ENCODE peak calls at places on chromosomes 2 and 18, in ten cellular contexts. One of them, this sample, is unnamed.
A peak's percentile ranks its signal among the peaks of the same experiment; 100 is the strongest.

GRCh38 chr18:46899274-46899948 is 17.9 kb downstream of the PIAS2 start:
- DNase-seq in cardiac muscle cell: no peak
- DNase-seq in ovary: no peak
- DNase-seq in brain microvascular endothelial cell: no peak
- DNase-seq in heart right ventricle: no peak
- DNase-seq in sigmoid colon: no peak
- DNase-seq in left ventricle myocardium inferior: no peak
- DNase-seq in hepatocyte: no peak
- DNase-seq in tibial artery: no peak
- DNase-seq in BJ: no peak
- DNase-seq in this sample: no peak

GRCh38 chr2:197548582-197548981 is 32.7 kb downstream of the MOB4 start:
- DNase-seq in cardiac muscle cell: no peak
- DNase-seq in ovary: no peak
- DNase-seq in brain microvascular endothelial cell: no peak
- DNase-seq in heart right ventricle: no peak
- DNase-seq in sigmoid colon: no peak
- DNase-seq in left ventricle myocardium inferior: no peak
- DNase-seq in hepatocyte: no peak
- DNase-seq in tibial artery: no peak
- DNase-seq in BJ: no peak
- DNase-seq in this sample: no peak

GRCh38 chr2:55115795-55116597 is 65.7 kb upstream of the RTN4 start:
- DNase-seq in cardiac muscle cell: peak; percentile 74
- DNase-seq in ovary: no peak
- DNase-seq in brain microvascular endothelial cell: peak; percentile 54
- DNase-seq in heart right ventricle: no peak
- DNase-seq in sigmoid colon: no peak
- DNase-seq in left ventricle myocardium inferior: no peak
- DNase-seq in hepatocyte: no peak
- DNase-seq in tibial artery: no peak
- DNase-seq in BJ: no peak
- DNase-seq in this sample: peak; percentile 34

GRCh38 chr2:240205348-240205747 is 64.9 kb upstream of the OTOS start:
- DNase-seq in cardiac muscle cell: peak; percentile 14
- DNase-seq in ovary: no peak
- DNase-seq in brain microvascular endothelial cell: peak; percentile 59
- DNase-seq in heart right ventricle: no peak
- DNase-seq in sigmoid colon: peak; percentile 46
- DNase-seq in left ventricle myocardium inferior: no peak
- DNase-seq in hepatocyte: no peak
- DNase-seq in tibial artery: peak; percentile 13
- DNase-seq in BJ: no peak
- DNase-seq in this sample: peak; percentile 85

GRCh38 chr2:44044281-44044720 is 48.5 kb upstream of the LRPPRC start:
- DNase-seq in cardiac muscle cell: peak; percentile 86
- DNase-seq in ovary: peak; percentile 80
- DNase-seq in brain microvascular endothelial cell: peak; percentile 72
- DNase-seq in heart right ventricle: peak; percentile 78
- DNase-seq in sigmoid colon: peak; percentile 87
- DNase-seq in left ventricle myocardium inferior: peak; percentile 52
- DNase-seq in hepatocyte: peak; percentile 92
- DNase-seq in tibial artery: peak; percentile 91
- DNase-seq in BJ: peak; percentile 9
- DNase-seq in this sample: peak; percentile 43

GRCh38 chr2:30759481-30759880 is 47.8 kb downstream of the CAPN13 start:
- DNase-seq in cardiac muscle cell: no peak
- DNase-seq in ovary: no peak
- DNase-seq in brain microvascular endothelial cell: no peak
- DNase-seq in heart right ventricle: no peak
- DNase-seq in sigmoid colon: peak; percentile 39
- DNase-seq in left ventricle myocardium inferior: no peak
- DNase-seq in hepatocyte: no peak
- DNase-seq in tibial artery: no peak
- DNase-seq in BJ: no peak
- DNase-seq in this sample: no peak

GRCh38 chr18:61127714-61128485 is 205.3 kb upstream of the CDH20 start:
- DNase-seq in cardiac muscle cell: no peak
- DNase-seq in ovary: no peak
- DNase-seq in brain microvascular endothelial cell: no peak
- DNase-seq in heart right ventricle: no peak
- DNase-seq in sigmoid colon: no peak
- DNase-seq in left ventricle myocardium inferior: no peak
- DNase-seq in hepatocyte: no peak
- DNase-seq in tibial artery: no peak
- DNase-seq in BJ: no peak
- DNase-seq in this sample: no peak

GRCh38 chr2:53896864-53897263 is 37.1 kb upstream of the GPR75 start:
- DNase-seq in cardiac muscle cell: peak; percentile 28
- DNase-seq in ovary: no peak
- DNase-seq in brain microvascular endothelial cell: peak; percentile 13
- DNase-seq in heart right ventricle: no peak
- DNase-seq in sigmoid colon: no peak
- DNase-seq in left ventricle myocardium inferior: no peak
- DNase-seq in hepatocyte: peak; percentile 41
- DNase-seq in tibial artery: no peak
- DNase-seq in BJ: no peak
- DNase-seq in this sample: peak; percentile 37

GRCh38 chr2:235614176-235614860 is 120.5 kb downstream of the AGAP1 start:
- DNase-seq in cardiac muscle cell: peak; percentile 33
- DNase-seq in ovary: no peak
- DNase-seq in brain microvascular endothelial cell: no peak
- DNase-seq in heart right ventricle: no peak
- DNase-seq in sigmoid colon: no peak
- DNase-seq in left ventricle myocardium inferior: no peak
- DNase-seq in hepatocyte: no peak
- DNase-seq in tibial artery: no peak
- DNase-seq in BJ: no peak
- DNase-seq in this sample: no peak

GRCh38 chr2:31522742-31523141 is 58.0 kb downstream of the SRD5A2 start:
- DNase-seq in cardiac muscle cell: no peak
- DNase-seq in ovary: no peak
- DNase-seq in brain microvascular endothelial cell: no peak
- DNase-seq in heart right ventricle: no peak
- DNase-seq in sigmoid colon: no peak
- DNase-seq in left ventricle myocardium inferior: no peak
- DNase-seq in hepatocyte: no peak
- DNase-seq in tibial artery: no peak
- DNase-seq in BJ: peak; percentile 46
- DNase-seq in this sample: no peak

DNA sequence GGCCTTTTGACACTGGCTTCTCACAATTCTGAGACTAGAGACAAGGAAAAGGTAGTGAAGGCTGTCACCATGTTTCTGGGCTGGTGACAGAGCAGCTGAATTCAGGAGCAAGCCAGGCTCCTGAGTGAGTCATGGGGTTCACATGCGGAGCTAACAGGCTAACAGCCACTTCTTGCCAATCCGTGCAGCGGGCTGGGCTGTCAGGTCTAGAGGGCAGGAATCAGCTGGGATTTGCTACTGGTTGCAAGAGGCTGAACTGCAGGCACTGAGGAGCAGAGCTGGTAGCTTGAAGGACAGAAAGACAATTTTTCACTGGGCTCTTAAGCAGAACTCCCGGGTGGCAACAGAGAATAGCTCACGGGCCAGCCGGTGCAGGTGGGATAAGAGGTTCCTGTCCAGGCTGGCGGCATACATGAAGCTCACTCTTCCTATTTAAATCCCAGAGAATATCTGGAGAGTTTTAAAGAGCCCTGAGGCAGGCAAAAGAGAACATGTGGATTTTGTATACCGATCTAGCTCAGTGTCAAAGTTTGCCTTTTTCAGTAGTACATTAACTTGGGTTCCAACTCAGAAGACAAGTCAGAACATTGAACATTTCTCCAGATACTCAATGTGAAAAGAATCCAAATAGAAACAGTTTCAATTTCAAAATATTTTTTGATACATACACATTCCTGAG is 1.2 kb downstream of the NCKAP5 start:
- DNase-seq in cardiac muscle cell: peak; percentile 58
- DNase-seq in ovary: no peak
- DNase-seq in brain microvascular endothelial cell: peak; percentile 76
- DNase-seq in heart right ventricle: peak; percentile 61
- DNase-seq in sigmoid colon: peak; percentile 68
- DNase-seq in left ventricle myocardium inferior: peak; percentile 59
- DNase-seq in hepatocyte: peak; percentile 81
- DNase-seq in tibial artery: no peak
- DNase-seq in BJ: no peak
- DNase-seq in this sample: peak; percentile 44
- H3K27me3 ChIP-seq in cardiac muscle cell: no peaks in the 10 kb centered on the region
- H3K27me3 ChIP-seq in ovary: no peaks in the 10 kb centered on the region
- H3K27me3 ChIP-seq in brain microvascular endothelial cell: no peaks in the 10 kb centered on the region
- H3K27me3 ChIP-seq in heart right ventricle: no peaks in the 10 kb centered on the region
- H3K27me3 ChIP-seq in sigmoid colon: no peaks in the 10 kb centered on the region
- H3K27me3 ChIP-seq in left ventricle myocardium inferior: no peaks in the 10 kb centered on the region
- H3K27me3 ChIP-seq in hepatocyte: no peaks in the 10 kb centered on the region
- H3K27me3 ChIP-seq in tibial artery: no peaks in the 10 kb centered on the region
- H3K27me3 ChIP-seq in BJ: no peaks in the 10 kb centered on the region
- H3K27me3 ChIP-seq in this sample: no peaks in the 10 kb centered on the region

GRCh38 chr2:151927501-151928221 is 99.4 kb upstream of the ARL5A start:
- DNase-seq in cardiac muscle cell: no peak
- DNase-seq in ovary: no peak
- DNase-seq in brain microvascular endothelial cell: no peak
- DNase-seq in heart right ventricle: no peak
- DNase-seq in sigmoid colon: no peak
- DNase-seq in left ventricle myocardium inferior: no peak
- DNase-seq in hepatocyte: peak; percentile 27
- DNase-seq in tibial artery: no peak
- DNase-seq in BJ: no peak
- DNase-seq in this sample: no peak

GRCh38 chr2:151930042-151930441 is 101.8 kb upstream of the ARL5A start:
- DNase-seq in cardiac muscle cell: no peak
- DNase-seq in ovary: no peak
- DNase-seq in brain microvascular endothelial cell: no peak
- DNase-seq in heart right ventricle: no peak
- DNase-seq in sigmoid colon: no peak
- DNase-seq in left ventricle myocardium inferior: no peak
- DNase-seq in hepatocyte: no peak
- DNase-seq in tibial artery: no peak
- DNase-seq in BJ: no peak
- DNase-seq in this sample: no peak

GRCh38 chr2:151931030-151931611 is 102.9 kb upstream of the ARL5A start:
- DNase-seq in cardiac muscle cell: no peak
- DNase-seq in ovary: no peak
- DNase-seq in brain microvascular endothelial cell: no peak
- DNase-seq in heart right ventricle: no peak
- DNase-seq in sigmoid colon: no peak
- DNase-seq in left ventricle myocardium inferior: no peak
- DNase-seq in hepatocyte: no peak
- DNase-seq in tibial artery: no peak
- DNase-seq in BJ: no peak
- DNase-seq in this sample: no peak

GRCh38 chr2:151933266-151933804 is 105.1 kb upstream of the ARL5A start:
- DNase-seq in cardiac muscle cell: no peak
- DNase-seq in ovary: no peak
- DNase-seq in brain microvascular endothelial cell: no peak
- DNase-seq in heart right ventricle: no peak
- DNase-seq in sigmoid colon: no peak
- DNase-seq in left ventricle myocardium inferior: no peak
- DNase-seq in hepatocyte: no peak
- DNase-seq in tibial artery: no peak
- DNase-seq in BJ: no peak
- DNase-seq in this sample: no peak

GRCh38 chr2:151928380-151928779 is 100.2 kb upstream of the ARL5A start:
- DNase-seq in cardiac muscle cell: no peak
- DNase-seq in ovary: no peak
- DNase-seq in brain microvascular endothelial cell: no peak
- DNase-seq in heart right ventricle: no peak
- DNase-seq in sigmoid colon: no peak
- DNase-seq in left ventricle myocardium inferior: no peak
- DNase-seq in hepatocyte: peak; percentile 55
- DNase-seq in tibial artery: no peak
- DNase-seq in BJ: no peak
- DNase-seq in this sample: no peak
- H3K4me3 ChIP-seq in cardiac muscle cell: no peak overlapping the region
- H3K4me3 ChIP-seq in ovary: no peak overlapping the region
- H3K4me3 ChIP-seq in brain microvascular endothelial cell: no peak overlapping the region
- H3K4me3 ChIP-seq in heart right ventricle: no peak overlapping the region
- H3K4me3 ChIP-seq in sigmoid colon: no peak overlapping the region
- H3K4me3 ChIP-seq in left ventricle myocardium inferior: no peak overlapping the region
- H3K4me3 ChIP-seq in hepatocyte: no peak overlapping the region
- H3K4me3 ChIP-seq in tibial artery: no peak overlapping the region
- H3K4me3 ChIP-seq in BJ: no peak overlapping the region
- H3K4me3 ChIP-seq in this sample: no peak overlapping the region

GRCh38 chr2:14480906-14481305 is 151.6 kb upstream of the LRATD1 start:
- DNase-seq in cardiac muscle cell: no peak
- DNase-seq in ovary: no peak
- DNase-seq in brain microvascular endothelial cell: no peak
- DNase-seq in heart right ventricle: no peak
- DNase-seq in sigmoid colon: no peak
- DNase-seq in left ventricle myocardium inferior: no peak
- DNase-seq in hepatocyte: no peak
- DNase-seq in tibial artery: no peak
- DNase-seq in BJ: no peak
- DNase-seq in this sample: no peak
- TF ChIP-seq CTCF in cardiac muscle cell: no peak
- TF ChIP-seq CTCF in ovary: no peak
- TF ChIP-seq CTCF in brain microvascular endothelial cell: no peak
- TF ChIP-seq CTCF in heart right ventricle: no peak
- TF ChIP-seq CTCF in sigmoid colon: no peak
- TF ChIP-seq CTCF in left ventricle myocardium inferior: no peak
- TF ChIP-seq CTCF in hepatocyte: no peak
- TF ChIP-seq CTCF in tibial artery: no peak
- TF ChIP-seq CTCF in BJ: no peak
- TF ChIP-seq CTCF in this sample: no peak

GRCh38 chr18:79563949-79564348 is 115.7 kb upstream of the CTDP1 start:
- DNase-seq in cardiac muscle cell: no peak
- DNase-seq in ovary: no peak
- DNase-seq in brain microvascular endothelial cell: no peak
- DNase-seq in heart right ventricle: no peak
- DNase-seq in sigmoid colon: no peak
- DNase-seq in left ventricle myocardium inferior: no peak
- DNase-seq in hepatocyte: no peak
- DNase-seq in tibial artery: no peak
- DNase-seq in BJ: no peak
- DNase-seq in this sample: no peak
- H3K27me3 ChIP-seq in cardiac muscle cell: no peaks in the 10 kb centered on the region
- H3K27me3 ChIP-seq in ovary: no peaks in the 10 kb centered on the region
- H3K27me3 ChIP-seq in brain microvascular endothelial cell: no peaks in the 10 kb centered on the region
- H3K27me3 ChIP-seq in heart right ventricle: no peaks in the 10 kb centered on the region
- H3K27me3 ChIP-seq in sigmoid colon: no peaks in the 10 kb centered on the region
- H3K27me3 ChIP-seq in left ventricle myocardium inferior: no peaks in the 10 kb centered on the region
- H3K27me3 ChIP-seq in hepatocyte: no peaks in the 10 kb centered on the region
- H3K27me3 ChIP-seq in tibial artery: no peaks in the 10 kb centered on the region
- H3K27me3 ChIP-seq in BJ: no peaks in the 10 kb centered on the region
- H3K27me3 ChIP-seq in this sample: no peaks in the 10 kb centered on the region